ENCODE peak calls at places on chromosomes 11 and 22, in six cellular contexts. U is EH; Y is skeletal muscle cell; X is head of caudate nucleus; Z is stimulated activated naive CD8-positive, alpha-beta T cell treated with anti-CD3 and anti-CD28 coated beads, Interleukin-15, Interleukin-2, amounts not matched to agents 100 U/mL and 50 U/mL, for 24 hours; W is astrocyte of the spinal cord. K is an unnamed sample.
A peak's percentile ranks its signal among the peaks of the same experiment; 100 is the strongest.

GRCh38 chr11:68727783-68728182 is 23.5 kb downstream of the TESMIN start:
- DNase-seq in Y (no peak), Z (no peak), X (no peak), U (peak; percentile 19), W (peak; percentile 10), K (peak; percentile 48)

GRCh38 chr22:27724706-27725105 is 76.8 kb downstream of the MN1 start:
- DNase-seq in W (no peak), Z (no peak), X (no peak), Y (no peak), U (peak; percentile 51), K (no peak)

GRCh38 chr11:129283141-129283540 is 91.0 kb upstream of the ARHGAP32 start:
- DNase-seq in W (no peak), U (no peak), X (no peak), Z (no peak), Y (no peak), K (no peak)

GRCh38 chr22:30286331-30286730 is 3.0 kb downstream of the CASTOR1 start:
- DNase-seq in U (no peak), W (no peak), X (no peak), Y (no peak), Z (no peak), K (no peak)

GRCh38 chr22:39496131-39496838 is 5.8 kb upstream of the MIEF1 start:
- DNase-seq in Y (no peak), W (peak; percentile 55), X (peak; percentile 82), Z (peak; percentile 73), U (peak; percentile 69), K (peak; percentile 93)

GRCh38 chr11:4087551-4087950 is 7.0 kb upstream of the RRM1 start:
- DNase-seq in U (peak; percentile 78), Z (no peak), W (peak; percentile 14), Y (no peak), X (no peak), K (no peak)

GRCh38 chr11:35246725-35247124 is 107.8 kb downstream of the CD44 start:
- DNase-seq in X (no peak), Y (no peak), W (no peak), Z (no peak), U (peak; percentile 65), K (no peak)

GRCh38 chr22:17845790-17846189 is 71.5 kb upstream of the BID start:
- DNase-seq in Y (no peak), Z (no peak), U (no peak), W (no peak), X (no peak), K (peak; percentile 72)